ENCODE peak calls at places on chromosomes 2 and 18, in five cellular contexts. One of them, this sample, is unnamed.
A peak's percentile ranks its signal among the peaks of the same experiment; 100 is the strongest.

GRCh38 chr2:226911932-226912331 is 76.1 kb downstream of the RHBDD1 start:
- DNase-seq in body of pancreas: no peak
- DNase-seq in sigmoid colon: no peak
- DNase-seq in HCT116: no peak
- DNase-seq in ovary: no peak
- DNase-seq in this sample: no peak

GRCh38 chr2:131413148-131413747 is 49.3 kb upstream of the RAB6D start:
- DNase-seq in ovary: no peak
- DNase-seq in sigmoid colon: no peak
- DNase-seq in HCT116: peak; percentile 49
- DNase-seq in body of pancreas: no peak
- DNase-seq in this sample: no peak

GRCh38 chr2:206275274-206276160 is 1.1 kb downstream of the ZDBF2 start:
- DNase-seq in HCT116: no peak
- DNase-seq in body of pancreas: peak; percentile 35
- DNase-seq in sigmoid colon: no peak
- DNase-seq in ovary: no peak
- DNase-seq in this sample: no peak

GRCh38 chr2:177405029-177405692 is 12.6 kb downstream of the AGPS start:
- DNase-seq in ovary: no peak
- DNase-seq in body of pancreas: no peak
- DNase-seq in sigmoid colon: no peak
- DNase-seq in HCT116: no peak
- DNase-seq in this sample: no peak

GRCh38 chr2:156399224-156399949 is 36.8 kb upstream of the GPD2 start:
- DNase-seq in sigmoid colon: no peak
- DNase-seq in ovary: no peak
- DNase-seq in body of pancreas: no peak
- DNase-seq in HCT116: no peak
- DNase-seq in this sample: no peak

GRCh38 chr18:21262979-21263378 is 20.9 kb downstream of the GREB1L start:
- DNase-seq in ovary: no peak
- DNase-seq in HCT116: no peak
- DNase-seq in sigmoid colon: no peak
- DNase-seq in body of pancreas: no peak
- DNase-seq in this sample: peak; percentile 33

GRCh38 chr18:47595816-47596501 is 334.5 kb downstream of the SMAD2 start:
- DNase-seq in HCT116: peak; percentile 10
- DNase-seq in sigmoid colon: no peak
- DNase-seq in body of pancreas: no peak
- DNase-seq in ovary: no peak
- DNase-seq in this sample: peak; percentile 78

GRCh38 chr2:207296265-207296948 is 130.7 kb upstream of the KLF7 start:
- DNase-seq in sigmoid colon: no peak
- DNase-seq in ovary: no peak
- DNase-seq in HCT116: no peak
- DNase-seq in body of pancreas: no peak
- DNase-seq in this sample: no peak

GRCh38 chr18:73279499-73279898 is 411.7 kb upstream of the NETO1 start:
- DNase-seq in HCT116: no peak
- DNase-seq in sigmoid colon: no peak
- DNase-seq in ovary: no peak
- DNase-seq in body of pancreas: no peak
- DNase-seq in this sample: no peak

GRCh38 chr18:68847219-68847860 is 49.5 kb downstream of the CCDC102B start:
- DNase-seq in ovary: no peak
- DNase-seq in sigmoid colon: no peak
- DNase-seq in HCT116: peak; percentile 19
- DNase-seq in body of pancreas: no peak
- DNase-seq in this sample: no peak

GRCh38 chr18:59264651-59265245 is 8.5 kb downstream of the RAX start:
- DNase-seq in body of pancreas: no peak
- DNase-seq in sigmoid colon: no peak
- DNase-seq in ovary: no peak
- DNase-seq in HCT116: no peak
- DNase-seq in this sample: no peak

GRCh38 chr2:227942021-227942420 is 70.6 kb downstream of the DAW1 start:
- DNase-seq in HCT116: no peak
- DNase-seq in sigmoid colon: no peak
- DNase-seq in body of pancreas: no peak
- DNase-seq in ovary: no peak
- DNase-seq in this sample: no peak

GRCh38 chr2:163657257-163657656 is 78.6 kb downstream of the FIGN start:
- DNase-seq in HCT116: no peak
- DNase-seq in ovary: no peak
- DNase-seq in sigmoid colon: no peak
- DNase-seq in body of pancreas: no peak
- DNase-seq in this sample: no peak

GRCh38 chr2:111119004-111119846 is 1.5 kb upstream of the BCL2L11 start:
- DNase-seq in body of pancreas: peak; percentile 25
- DNase-seq in sigmoid colon: peak; percentile 68
- DNase-seq in ovary: peak; percentile 40
- DNase-seq in HCT116: no peak
- DNase-seq in this sample: no peak

GRCh38 chr2:160558531-160558930 is 64.9 kb upstream of the RBMS1 start:
- DNase-seq in sigmoid colon: no peak
- DNase-seq in ovary: no peak
- DNase-seq in body of pancreas: no peak
- DNase-seq in HCT116: no peak
- DNase-seq in this sample: no peak

GRCh38 chr2:19355931-19356544 is 2.4 kb downstream of the OSR1 start:
- DNase-seq in sigmoid colon: no peak
- DNase-seq in ovary: no peak
- DNase-seq in HCT116: no peak
- DNase-seq in body of pancreas: no peak
- DNase-seq in this sample: no peak

GRCh38 chr2:220894069-220894468 is 678.0 kb downstream of the EPHA4 start:
- DNase-seq in ovary: no peak
- DNase-seq in body of pancreas: no peak
- DNase-seq in HCT116: no peak
- DNase-seq in sigmoid colon: no peak
- DNase-seq in this sample: no peak

GRCh38 chr18:22567794-22568193 is 150.1 kb upstream of the CTAGE1 start:
- DNase-seq in body of pancreas: no peak
- DNase-seq in sigmoid colon: no peak
- DNase-seq in HCT116: peak; percentile 38
- DNase-seq in ovary: no peak
- DNase-seq in this sample: no peak

GRCh38 chr2:229728360-229728759 is 14.0 kb upstream of the DNER start:
- DNase-seq in body of pancreas: no peak
- DNase-seq in sigmoid colon: no peak
- DNase-seq in ovary: no peak
- DNase-seq in HCT116: no peak
- DNase-seq in this sample: no peak

GRCh38 chr2:167787021-167787420 is 460.4 kb downstream of the STK39 start:
- DNase-seq in ovary: no peak
- DNase-seq in HCT116: no peak
- DNase-seq in sigmoid colon: no peak
- DNase-seq in body of pancreas: no peak
- DNase-seq in this sample: no peak

GRCh38 chr2:128362889-128363228 is 44.2 kb upstream of the HS6ST1 start:
- DNase-seq in ovary: peak; percentile 51
- DNase-seq in sigmoid colon: peak; percentile 64
- DNase-seq in HCT116: no peak
- DNase-seq in body of pancreas: no peak
- DNase-seq in this sample: no peak

GRCh38 chr2:30219886-30220478 is 11.4 kb upstream of the LBH start:
- DNase-seq in body of pancreas: no peak
- DNase-seq in ovary: no peak
- DNase-seq in sigmoid colon: peak; percentile 22
- DNase-seq in HCT116: no peak
- DNase-seq in this sample: no peak

GRCh38 chr2:30218814-30219213 is 12.5 kb upstream of the LBH start:
- DNase-seq in sigmoid colon: no peak
- DNase-seq in body of pancreas: no peak
- DNase-seq in HCT116: peak; percentile 92
- DNase-seq in ovary: no peak
- DNase-seq in this sample: no peak

GRCh38 chr2:30221531-30221930 is 9.8 kb upstream of the LBH start:
- DNase-seq in ovary: no peak
- DNase-seq in body of pancreas: no peak
- DNase-seq in HCT116: no peak
- DNase-seq in sigmoid colon: peak; percentile 40
- DNase-seq in this sample: no peak

GRCh38 chr2:30216157-30216556 is 15.2 kb upstream of the LBH start:
- DNase-seq in HCT116: no peak
- DNase-seq in ovary: no peak
- DNase-seq in body of pancreas: no peak
- DNase-seq in sigmoid colon: no peak
- DNase-seq in this sample: no peak

GRCh38 chr2:30217644-30218361 is 13.5 kb upstream of the LBH start:
- DNase-seq in ovary: no peak
- DNase-seq in HCT116: peak; percentile 48
- DNase-seq in sigmoid colon: peak; percentile 38
- DNase-seq in body of pancreas: peak; percentile 92
- DNase-seq in this sample: no peak
- H3K27ac ChIP-seq in ovary: no peak overlapping the region
- H3K27ac ChIP-seq in HCT116: peak overlapping the region; percentile 55
- H3K27ac ChIP-seq in sigmoid colon: no peak overlapping the region
- H3K27ac ChIP-seq in body of pancreas: peak overlapping the region; percentile 92
- H3K27ac ChIP-seq in this sample: no peak overlapping the region

GRCh38 chr2:133959066-133959465 is 294.8 kb upstream of the MGAT5 start:
- DNase-seq in sigmoid colon: no peak
- DNase-seq in ovary: no peak
- DNase-seq in body of pancreas: no peak
- DNase-seq in HCT116: no peak
- DNase-seq in this sample: peak; percentile 17
- TF ChIP-seq CTCF in sigmoid colon: no peak
- TF ChIP-seq CTCF in ovary: no peak
- TF ChIP-seq CTCF in body of pancreas: no peak
- TF ChIP-seq CTCF in HCT116: peak; percentile 22
- TF ChIP-seq CTCF in this sample: peak; percentile 32

GRCh38 chr2:21860913-21861312 is 737.1 kb downstream of the TDRD15 start:
- DNase-seq in body of pancreas: no peak
- DNase-seq in ovary: no peak
- DNase-seq in HCT116: no peak
- DNase-seq in sigmoid colon: no peak
- DNase-seq in this sample: no peak
- H3K27ac ChIP-seq in body of pancreas: no peak overlapping the region
- H3K27ac ChIP-seq in ovary: no peak overlapping the region
- H3K27ac ChIP-seq in HCT116: no peak overlapping the region
- H3K27ac ChIP-seq in sigmoid colon: no peak overlapping the region
- H3K27ac ChIP-seq in this sample: no peak overlapping the region

GRCh38 chr2:16640867-16641266 is 24.8 kb downstream of the CYRIA start:
- DNase-seq in body of pancreas: no peak
- DNase-seq in HCT116: no peak
- DNase-seq in ovary: peak; percentile 71
- DNase-seq in sigmoid colon: no peak
- DNase-seq in this sample: peak; percentile 42

GRCh38 chr2:16638941-16639340 is 26.7 kb downstream of the CYRIA start:
- DNase-seq in sigmoid colon: no peak
- DNase-seq in HCT116: no peak
- DNase-seq in body of pancreas: no peak
- DNase-seq in ovary: no peak
- DNase-seq in this sample: no peak

GRCh38 chr2:16640024-16640423 is 25.6 kb downstream of the CYRIA start:
- DNase-seq in ovary: peak; percentile 54
- DNase-seq in HCT116: no peak
- DNase-seq in sigmoid colon: no peak
- DNase-seq in body of pancreas: no peak
- DNase-seq in this sample: no peak

GRCh38 chr2:16641509-16641908 is 24.1 kb downstream of the CYRIA start:
- DNase-seq in sigmoid colon: no peak
- DNase-seq in body of pancreas: no peak
- DNase-seq in ovary: no peak
- DNase-seq in HCT116: no peak
- DNase-seq in this sample: no peak

DNA sequence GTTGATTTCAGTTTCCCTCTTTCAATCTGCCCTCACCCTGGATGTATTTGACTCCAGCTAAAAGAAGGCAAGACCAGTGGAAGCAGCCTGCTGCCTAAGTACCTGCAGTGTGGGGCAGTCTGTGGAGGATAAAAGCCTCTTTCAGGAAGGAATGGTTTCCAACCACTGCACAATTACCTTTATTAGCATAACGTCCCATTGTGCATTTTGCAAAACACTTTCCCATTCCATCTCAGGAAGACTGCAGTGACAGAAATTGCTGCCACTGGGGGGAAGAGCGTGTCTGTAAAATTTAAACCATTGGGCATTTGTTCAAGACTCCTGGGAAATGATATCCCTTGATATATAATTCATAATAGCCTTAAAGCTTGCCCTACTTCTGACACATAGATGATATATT is 26.2 kb downstream of the CYRIA start:
- DNase-seq in ovary: no peak
- DNase-seq in body of pancreas: no peak
- DNase-seq in sigmoid colon: no peak
- DNase-seq in HCT116: no peak
- DNase-seq in this sample: no peak
- TF ChIP-seq CTCF in ovary: no peak
- TF ChIP-seq CTCF in body of pancreas: no peak
- TF ChIP-seq CTCF in sigmoid colon: no peak
- TF ChIP-seq CTCF in HCT116: no peak
- TF ChIP-seq CTCF in this sample: no peak

This sample was measured in WERI-Rb-1.